ENCODE peak calls at places on chromosomes 7 and 10, in five cellular contexts. S is HCT116, Y is stomach, M is heart right ventricle, T is GM06990. O is an unnamed sample.

GRCh38 chr7:70701487-70701886 is 430.5 kb upstream of the GALNT17 start:
- DNase-seq in S (no peak), Y (no peak), M (no peak), T (no peak), O (no peak)

GRCh38 chr7:133932591-133932990 is 194.5 kb upstream of the LRGUK start:
- DNase-seq in S (no peak), Y (no peak), M (no peak), T (no peak), O (no peak)

GRCh38 chr10:49620286-49620810 is 6.5 kb downstream of the CHAT start:
- DNase-seq in S (no peak), Y (no peak), M (no peak), T (no peak), O (no peak)

GRCh38 chr10:12390733-12391132 is 41.4 kb downstream of the CAMK1D start:
- DNase-seq in S (no peak), Y (no peak), M (peak), T (no peak), O (no peak)

GRCh38 chr7:15490261-15490660 is 71.6 kb downstream of the AGMO start:
- DNase-seq in S (no peak), Y (no peak), M (no peak), T (no peak), O (no peak)

GRCh38 chr10:34835908-34836558 is 20.9 kb upstream of the PARD3 start:
- DNase-seq in S (no peak), Y (no peak), M (no peak), T (peak), O (no peak)

GRCh38 chr10:29974773-29975172 is 84.6 kb downstream of the JCAD start:
- DNase-seq in S (no peak), Y (no peak), M (no peak), T (no peak), O (no peak)

GRCh38 chr7:30251708-30252329 is 32.6 kb upstream of the ZNRF2 start:
- DNase-seq in S (no peak), Y (no peak), M (no peak), T (no peak), O (no peak)

GRCh38 chr7:106957766-106958165 is 86.7 kb upstream of the PRKAR2B start:
- DNase-seq in S (no peak), Y (no peak), M (peak), T (no peak), O (no peak)

GRCh38 chr7:106964455-106964854 is 80.0 kb upstream of the PRKAR2B start:
- DNase-seq in S (no peak), Y (no peak), M (no peak), T (no peak), O (no peak)

GRCh38 chr7:106962751-106963150 is 81.8 kb upstream of the PRKAR2B start:
- DNase-seq in S (no peak), Y (no peak), M (no peak), T (no peak), O (no peak)

DNA sequence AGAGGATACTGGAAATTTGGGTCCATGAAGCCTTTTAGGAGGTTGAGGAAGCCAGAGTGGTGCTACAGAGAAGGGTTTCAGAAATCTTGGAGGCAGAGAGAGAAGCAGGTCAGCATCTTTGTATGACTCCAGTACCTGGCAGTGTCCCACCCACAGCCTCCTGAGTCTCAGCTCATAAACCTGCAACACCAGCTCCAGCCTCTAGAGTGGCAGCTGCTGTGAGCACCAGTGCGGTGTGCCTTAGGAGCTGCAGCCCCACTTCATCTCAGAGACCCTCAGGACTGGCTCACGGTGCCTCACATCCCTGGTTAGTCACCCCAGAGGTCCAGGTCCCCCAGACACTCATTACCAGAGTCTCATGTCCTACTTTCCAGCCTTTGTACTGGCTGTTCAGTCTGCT is 84.8 kb upstream of the PRKAR2B start:
- DNase-seq in S (no peak), Y (no peak), M (no peak), T (no peak), O (peak)
- TF ChIP-seq CTCF in S (no peak), Y (no peak), M (no peak), T (peak), O (peak)

DNA sequence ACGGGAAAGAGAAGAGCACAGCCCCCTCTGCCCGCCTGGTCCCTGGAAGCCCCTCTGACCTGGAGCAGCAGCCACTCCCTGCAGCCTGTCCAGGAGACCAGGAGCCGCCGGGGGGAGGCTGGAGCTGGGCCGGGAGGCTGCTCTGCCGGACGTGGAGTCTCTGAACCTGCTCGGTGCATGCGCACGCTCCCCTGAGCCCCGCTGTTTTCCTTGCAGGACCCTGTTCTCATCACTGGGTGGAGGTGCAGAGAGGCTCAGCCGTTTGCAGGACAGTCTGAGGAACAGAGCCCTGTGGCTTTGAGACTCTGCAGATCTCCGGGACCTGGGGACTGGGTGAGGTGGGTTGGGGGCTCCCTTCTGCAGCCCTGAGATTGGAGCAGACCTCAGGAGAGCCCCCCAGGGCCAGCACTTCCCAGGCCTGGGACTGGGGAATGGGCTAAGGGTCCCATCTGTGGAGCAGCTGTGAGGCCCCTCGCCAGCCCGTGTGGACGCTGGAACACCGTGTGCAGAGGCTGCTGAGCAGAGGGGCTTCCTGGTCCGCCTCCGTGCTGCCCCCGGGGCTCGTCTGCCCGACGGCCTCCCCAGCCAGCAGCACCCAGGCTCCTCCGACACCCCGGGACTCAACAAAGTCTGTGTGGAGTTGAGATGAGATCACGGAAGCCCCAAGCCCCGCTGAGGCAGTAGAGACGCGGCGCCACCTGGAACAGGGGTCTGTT is 48.5 kb upstream of the ADGRA1 start:
- DNase-seq in S (no peak), Y (no peak), M (no peak), T (no peak), O (no peak)
- TF ChIP-seq CTCF in S (no peak), Y (no peak), M (no peak), T (no peak), O (peak)

GRCh38 chr7:107196834-107197610 is 28.2 kb downstream of the HBP1 start:
- DNase-seq in S (no peak), Y (no peak), M (no peak), T (no peak), O (no peak)

GRCh38 chr7:107190090-107190489 is 21.3 kb downstream of the HBP1 start:
- DNase-seq in S (no peak), Y (no peak), M (no peak), T (no peak), O (no peak)

GRCh38 chr7:107194051-107194450 is 25.2 kb downstream of the HBP1 start:
- DNase-seq in S (no peak), Y (no peak), M (no peak), T (no peak), O (no peak)
- TF ChIP-seq CTCF in S (no peak), Y (no peak), M (peak), T (no peak), O (no peak)

GRCh38 chr7:136063337-136063666 is 86.1 kb upstream of the MTPN start:
- DNase-seq in S (no peak), Y (no peak), M (no peak), T (no peak), O (no peak)

GRCh38 chr7:136064627-136065237 is 87.6 kb upstream of the MTPN start:
- DNase-seq in S (no peak), Y (no peak), M (no peak), T (no peak), O (no peak)

GRCh38 chr7:136064098-136064497 is 86.9 kb upstream of the MTPN start:
- DNase-seq in S (no peak), Y (no peak), M (no peak), T (no peak), O (no peak)

GRCh38 chr7:136061433-136061832 is 84.3 kb upstream of the MTPN start:
- DNase-seq in S (no peak), Y (no peak), M (no peak), T (no peak), O (no peak)

GRCh38 chr7:136062625-136063336 is 85.6 kb upstream of the MTPN start:
- DNase-seq in S (no peak), Y (no peak), M (no peak), T (no peak), O (no peak)
- TF ChIP-seq CTCF in S (no peak), Y (no peak), M (no peak), T (no peak), O (no peak)

GRCh38 chr10:6201511-6201975 is 1.2 kb upstream of the PFKFB3 start:
- DNase-seq in S (no peak), Y (peak), M (peak), T (peak), O (peak)
- TF ChIP-seq CTCF in S (no peak), Y (no peak), M (no peak), T (no peak), O (peak)

O was measured in progenitor cell of endocrine pancreas.